ENCODE peak calls at places on chromosomes 2 and 18, in six cellular contexts. R is mesendoderm, G is IMR-90, B is H1, Y is H9, E is neuronal stem cell. O is an unnamed sample.

GRCh38 chr18:79597176-79598045 is 82.2 kb upstream of the CTDP1 start:
- DNase-seq in G (no peak), Y (no peak), E (no peak), B (no peak), R (no peak), O (no peak)

GRCh38 chr2:174334781-174335604 is at the start of gene SP9:
- DNase-seq in Y (peak; percentile 93), B (no peak), G (peak; percentile 46), R (peak; percentile 92), E (peak; percentile 74), O (peak; percentile 52)

GRCh38 chr2:16650287-16651249 is 15.1 kb downstream of the CYRIA start:
- DNase-seq in R (no peak), G (peak; percentile 78), Y (no peak), E (no peak), B (no peak), O (peak; percentile 81)

GRCh38 chr2:160349306-160349705 is 144.3 kb downstream of the RBMS1 start:
- DNase-seq in Y (no peak), R (no peak), G (peak; percentile 50), E (no peak), B (no peak), O (no peak)

GRCh38 chr2:143823286-143823685 is 694.1 kb downstream of the ARHGAP15 start:
- DNase-seq in G (no peak), Y (no peak), E (no peak), R (no peak), B (no peak), O (no peak)

GRCh38 chr2:201432038-201432437 is 19.2 kb downstream of the TRAK2 start:
- DNase-seq in B (no peak), Y (no peak), G (peak; percentile 64), E (no peak), R (no peak), O (peak; percentile 44)

GRCh38 chr18:9531791-9532410 is 56.6 kb downstream of the RALBP1 start:
- DNase-seq in G (peak; percentile 33), B (no peak), E (no peak), Y (no peak), R (peak; percentile 19), O (no peak)

GRCh38 chr18:21110667-21111350 is 804 bp downstream of the ROCK1 start:
- DNase-seq in B (no peak), G (peak; percentile 46), R (peak; percentile 60), E (peak; percentile 29), Y (peak; percentile 38), O (peak; percentile 56)

GRCh38 chr2:10326151-10326616 is 23.5 kb downstream of the HPCAL1 start:
- DNase-seq in E (no peak), R (no peak), B (no peak), Y (no peak), G (no peak), O (no peak)

GRCh38 chr2:106664669-106665068 is 177.5 kb downstream of the CD8B2 start:
- DNase-seq in R (no peak), B (no peak), E (no peak), G (no peak), Y (no peak), O (no peak)

GRCh38 chr2:41242001-41242331 is 790.1 kb upstream of the SLC8A1 start:
- DNase-seq in Y (no peak), B (no peak), R (no peak), G (no peak), E (no peak), O (no peak)

GRCh38 chr18:79986726-79987125 is 1.6 kb downstream of the TXNL4A start:
- DNase-seq in E (no peak), Y (no peak), G (no peak), R (no peak), B (no peak), O (no peak)

GRCh38 chr2:124985210-124985760 is 960.2 kb downstream of the CNTNAP5 start:
- DNase-seq in G (no peak), B (no peak), E (no peak), Y (no peak), R (no peak), O (peak; percentile 29)

GRCh38 chr2:161017780-161018440 is 142.3 kb upstream of the TANK start:
- DNase-seq in Y (no peak), R (no peak), E (no peak), B (no peak), G (no peak), O (no peak)

GRCh38 chr2:176137883-176138282 is 8.4 kb downstream of the HOXD8 start:
- DNase-seq in R (no peak), E (no peak), G (no peak), Y (no peak), B (no peak), O (no peak)

GRCh38 chr18:26470011-26470637 is 78.2 kb downstream of the KCTD1 start:
- DNase-seq in Y (no peak), G (peak; percentile 73), B (no peak), E (no peak), R (no peak), O (no peak)

GRCh38 chr2:27080140-27080469 is 1.7 kb downstream of the EMILIN1 start:
- DNase-seq in E (no peak), Y (no peak), G (no peak), B (no peak), R (no peak), O (no peak)

GRCh38 chr2:27080603-27080938 is 2.2 kb downstream of the EMILIN1 start:
- DNase-seq in Y (no peak), G (no peak), E (no peak), B (no peak), R (no peak), O (no peak)

GRCh38 chr2:27082773-27083409 is 3.7 kb upstream of the KHK start:
- DNase-seq in B (no peak), Y (no peak), G (no peak), R (no peak), E (no peak), O (no peak)

GRCh38 chr2:27083410-27084296 is 2.9 kb upstream of the KHK start:
- DNase-seq in Y (no peak), R (peak; percentile 23), E (no peak), G (no peak), B (no peak), O (no peak)

DNA sequence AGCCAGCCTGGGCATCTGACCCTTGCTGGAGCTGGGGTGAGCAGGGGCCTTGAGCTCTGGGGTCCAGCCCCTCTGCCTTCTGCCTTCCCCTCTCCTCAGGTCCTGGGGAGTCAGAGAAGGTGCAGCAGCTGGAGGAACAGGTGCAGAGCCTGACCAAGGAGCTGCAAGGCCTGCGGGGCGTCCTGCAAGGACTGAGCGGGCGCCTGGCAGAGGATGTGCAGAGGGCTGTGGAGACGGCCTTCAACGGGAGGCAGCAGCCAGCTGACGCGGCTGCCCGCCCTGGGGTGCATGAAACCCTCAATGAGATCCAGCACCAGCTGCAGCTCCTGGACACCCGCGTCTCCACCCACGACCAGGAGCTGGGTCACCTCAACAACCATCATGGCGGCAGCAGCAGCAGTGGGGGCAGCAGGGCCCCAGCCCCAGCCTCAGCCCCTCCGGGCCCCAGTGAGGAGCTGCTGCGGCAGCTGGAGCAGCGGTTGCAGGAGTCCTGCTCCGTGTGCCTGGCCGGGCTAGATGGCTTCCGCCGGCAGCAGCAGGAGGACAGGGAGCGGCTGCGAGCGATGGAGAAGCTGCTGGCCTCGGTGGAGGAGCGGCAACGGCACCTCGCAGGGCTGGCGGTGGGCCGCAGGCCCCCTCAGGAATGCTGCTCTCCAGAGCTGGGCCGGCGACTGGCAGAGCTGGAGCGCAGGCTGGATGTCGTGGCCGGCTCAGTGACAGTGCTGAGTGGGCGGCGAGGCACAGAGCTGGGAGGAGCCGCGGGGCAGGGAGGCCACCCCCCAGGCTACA is 3.8 kb downstream of the EMILIN1 start:
- DNase-seq in G (no peak), B (no peak), R (no peak), Y (no peak), E (no peak), O (no peak)
- H4K8ac ChIP-seq in G (no peak overlapping the region), B (peak overlapping the region; percentile 73), R (no peak overlapping the region), Y (no peak overlapping the region), E (no peak overlapping the region), O (no peak overlapping the region)

DNA sequence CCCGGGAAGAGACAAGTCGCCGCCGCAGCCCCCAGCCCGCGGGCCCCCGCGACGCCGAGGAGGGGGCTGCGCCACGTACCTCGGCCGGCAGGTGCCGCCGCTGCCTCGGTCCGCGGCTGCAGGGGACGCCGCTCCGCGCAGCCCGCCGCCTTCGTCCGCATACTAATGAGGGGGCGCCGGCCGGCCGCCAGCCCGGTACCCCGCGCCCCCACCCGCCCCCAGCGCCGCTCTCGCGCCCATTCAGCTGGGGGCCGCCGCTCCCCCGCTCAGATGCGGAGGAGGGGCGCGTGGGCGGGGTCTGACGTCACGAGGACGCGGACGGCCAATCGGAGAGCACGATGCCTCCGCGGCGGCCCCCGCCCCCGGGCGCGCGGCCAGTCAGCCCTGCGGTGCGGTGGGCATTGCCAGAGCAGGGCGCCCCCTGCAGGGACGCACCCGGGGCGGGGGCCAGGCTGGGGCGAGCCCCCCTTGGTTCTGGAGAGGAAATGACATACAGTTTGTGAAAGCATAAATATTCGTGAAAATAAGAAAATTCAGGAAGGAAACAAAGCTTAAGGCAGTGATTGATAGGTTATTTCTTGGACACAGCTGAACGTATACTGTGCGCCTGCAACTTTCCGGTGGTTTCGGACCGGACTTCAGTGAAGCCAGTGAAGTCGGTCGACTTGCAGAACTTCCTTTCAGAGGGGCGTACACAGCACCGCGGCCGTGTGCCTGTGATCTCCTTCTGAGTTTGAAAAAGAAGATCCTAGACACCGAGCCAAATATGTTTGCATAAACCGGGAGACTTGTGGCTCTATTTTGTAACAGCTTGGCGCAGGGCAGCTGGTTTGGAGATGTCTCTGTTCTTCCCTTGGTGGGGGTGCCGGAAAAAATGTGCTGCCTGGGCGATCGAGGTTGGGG is at the start of gene ST3GAL5:
- DNase-seq in G (peak; percentile 75), B (peak; percentile 49), E (peak; percentile 87), Y (peak; percentile 89), R (peak; percentile 88), O (peak; percentile 88)
- H4K8ac ChIP-seq in G (peak within 1 kb of the TSS; percentile 38), B (no peak within 1 kb of the TSS), E (no peak within 1 kb of the TSS), Y (no peak within 1 kb of the TSS), R (no peak within 1 kb of the TSS), O (peak within 1 kb of the TSS; percentile 59)

GRCh38 chr18:48621815-48622555 is 83.2 kb downstream of the CTIF start:
- DNase-seq in G (peak; percentile 29), Y (no peak), R (no peak), E (no peak), B (no peak), O (no peak)

GRCh38 chr18:48621240-48621639 is 82.4 kb downstream of the CTIF start:
- DNase-seq in E (no peak), R (peak; percentile 72), Y (no peak), G (peak; percentile 93), B (no peak), O (peak; percentile 82)

GRCh38 chr18:48627216-48627615 is 88.4 kb downstream of the CTIF start:
- DNase-seq in G (peak; percentile 65), Y (no peak), R (peak; percentile 73), B (no peak), E (no peak), O (no peak)

GRCh38 chr18:48622911-48623431 is 84.1 kb downstream of the CTIF start:
- DNase-seq in R (peak; percentile 89), B (no peak), G (peak; percentile 61), E (no peak), Y (peak; percentile 70), O (no peak)

GRCh38 chr18:48623468-48624220 is 84.8 kb downstream of the CTIF start:
- DNase-seq in E (no peak), Y (no peak), G (peak; percentile 88), R (peak; percentile 89), B (no peak), O (peak; percentile 70)
- H4K8ac ChIP-seq in E (no peak overlapping the region), Y (no peak overlapping the region), G (peak overlapping the region; percentile 88), R (no peak overlapping the region), B (no peak overlapping the region), O (no peak overlapping the region)

DNA sequence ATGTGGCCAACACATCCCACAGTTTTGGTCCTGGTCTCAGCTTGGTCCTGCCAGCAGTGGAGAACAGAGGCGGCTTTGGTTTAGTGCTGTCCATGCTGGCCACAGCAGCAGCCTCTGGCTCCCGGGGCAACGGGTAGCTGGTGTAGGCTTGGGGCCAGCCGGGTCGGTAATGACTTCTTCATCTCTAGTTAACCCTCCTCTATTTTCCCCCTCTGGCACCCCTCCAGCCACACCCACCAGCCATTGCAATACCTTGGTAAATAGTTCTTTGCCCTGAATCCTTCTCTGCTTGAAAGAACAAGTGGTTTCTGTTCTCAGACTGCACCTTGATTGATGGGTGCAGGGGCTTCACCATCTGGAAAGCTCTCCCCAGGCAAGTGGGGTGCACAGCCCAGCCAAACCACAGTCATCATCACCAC is 31.7 kb upstream of the ZNF396 start:
- DNase-seq in E (no peak), B (no peak), Y (no peak), R (no peak), G (no peak), O (no peak)
- H4K8ac ChIP-seq in E (peak overlapping the region; percentile 68), B (no peak overlapping the region), Y (no peak overlapping the region), R (no peak overlapping the region), G (no peak overlapping the region), O (no peak overlapping the region)